ENCODE peak calls at places on chromosomes 2 and 18, in five cellular contexts. U, Z, S, N and D are unnamed samples.

GRCh38 chr2:216635701-216636541 is 2.7 kb downstream of the IGFBP2 start:
- ATAC-seq in U (no peak), Z (no peak), S (no peak), N (no peak), D (no peak)

GRCh38 chr2:201656740-201657139 is 13.4 kb upstream of the TMEM237 start:
- ATAC-seq in U (no peak), Z (no peak), S (no peak), N (no peak), D (no peak)

GRCh38 chr18:32893915-32894314 is 121.1 kb upstream of the KLHL14 start:
- ATAC-seq in U (no peak), Z (no peak), S (no peak), N (no peak), D (no peak)

GRCh38 chr2:149330127-149331022 is at the start of gene LYPD6:
- ATAC-seq in U (peak), Z (peak), S (no peak), N (peak), D (peak)

GRCh38 chr2:175595139-175595538 is 406.9 kb downstream of the LNPK start:
- ATAC-seq in U (no peak), Z (no peak), S (no peak), N (no peak), D (no peak)

GRCh38 chr2:223692227-223692947 is 90.2 kb upstream of the SCG2 start:
- ATAC-seq in U (no peak), Z (no peak), S (no peak), N (peak), D (no peak)

GRCh38 chr2:191565647-191566198 is 112.2 kb upstream of the NABP1 start:
- ATAC-seq in U (peak), Z (no peak), S (peak), N (no peak), D (peak)

GRCh38 chr2:229708335-229708734 is 6.0 kb downstream of the DNER start:
- ATAC-seq in U (no peak), Z (no peak), S (no peak), N (no peak), D (no peak)

GRCh38 chr2:96138146-96139145 is at the start of gene ASTL:
- ATAC-seq in U (peak), Z (peak), S (peak), N (peak), D (peak)

GRCh38 chr2:190515687-190516086 is 18.8 kb downstream of the NEMP2 start:
- ATAC-seq in U (peak), Z (peak), S (peak), N (no peak), D (no peak)

GRCh38 chr2:53949457-53949856 is 21.3 kb downstream of the PSME4 start:
- ATAC-seq in U (peak), Z (no peak), S (no peak), N (no peak), D (no peak)

GRCh38 chr2:210022824-210023223 is 20.4 kb downstream of the RPE start:
- ATAC-seq in U (no peak), Z (no peak), S (no peak), N (no peak), D (no peak)

GRCh38 chr2:39124770-39125075 is 3.9 kb upstream of the SOS1 start:
- ATAC-seq in U (no peak), Z (no peak), S (peak), N (peak), D (peak)

GRCh38 chr2:134218928-134219707 is 34.8 kb upstream of the MGAT5 start:
- ATAC-seq in U (no peak), Z (no peak), S (peak), N (peak), D (peak)

GRCh38 chr2:16638941-16639340 is 26.7 kb downstream of the CYRIA start:
- ATAC-seq in U (no peak), Z (no peak), S (no peak), N (no peak), D (no peak)